ENCODE peak calls at places on chromosomes 13 and 19, in seven cellular contexts. M, T, W, G, B, K and H are unnamed samples.

GRCh38 chr13:32917504-32917903 is 98.7 kb upstream of the KL start:
- DNase-seq in M (no peak), T (no peak), W (no peak), G (no peak), B (no peak), K (no peak), H (no peak)

GRCh38 chr19:45098521-45099464 is 5.8 kb downstream of the PPP1R37 start:
- DNase-seq in M (peak; percentile 63), T (no peak), W (no peak), G (no peak), B (no peak), K (no peak), H (peak; percentile 46)

GRCh38 chr13:36673838-36674326 is at the start of gene SERTM1:
- DNase-seq in M (no peak), T (peak; percentile 86), W (no peak), G (peak; percentile 89), B (no peak), K (peak; percentile 82), H (peak; percentile 93)

GRCh38 chr13:111632906-111633305 is 312.5 kb downstream of the TEX29 start:
- DNase-seq in M (no peak), T (peak; percentile 84), W (no peak), G (peak; percentile 87), B (no peak), K (peak; percentile 61), H (peak; percentile 87)

GRCh38 chr19:57056972-57057371 is 62.8 kb upstream of the USP29 start:
- DNase-seq in M (no peak), T (no peak), W (no peak), G (no peak), B (no peak), K (no peak), H (no peak)

GRCh38 chr19:42477117-42477516 is 34.4 kb upstream of the CXCL17 start:
- DNase-seq in M (no peak), T (no peak), W (no peak), G (no peak), B (no peak), K (no peak), H (peak; percentile 10)

GRCh38 chr13:48535791-48536190 is 2.9 kb upstream of the RCBTB2 start:
- DNase-seq in M (no peak), T (no peak), W (no peak), G (no peak), B (no peak), K (no peak), H (no peak)

GRCh38 chr13:29522044-29522685 is 73.3 kb downstream of the SLC7A1 start:
- DNase-seq in M (peak; percentile 23), T (no peak), W (no peak), G (peak; percentile 68), B (no peak), K (no peak), H (no peak)

GRCh38 chr13:112102243-112102642 is 35.3 kb downstream of the SOX1 start:
- DNase-seq in M (no peak), T (no peak), W (no peak), G (no peak), B (no peak), K (no peak), H (no peak)